ENCODE peak calls at places on chromosome 11, in five cellular contexts. D is kidney, K is tibial artery, F is astrocyte, U is pancreas. Y is an unnamed sample. For H3K36me3 and H3K9me3, the result is how much of the 10 kb centered on the place peaks cover.

GRCh38 chr11:101618691-101619090 is 34.9 kb upstream of the TRPC6 start:
- DNase-seq in U (no peak), K (no peak), D (no peak), F (peak), Y (no peak)

GRCh38 chr11:35235944-35236666 is 97.1 kb downstream of the CD44 start:
- DNase-seq in D (no peak), K (no peak), U (peak), F (peak), Y (peak)

GRCh38 chr11:68471360-68472340 is 11.1 kb downstream of the PPP6R3 start:
- DNase-seq in D (peak), F (peak), U (no peak), K (no peak), Y (no peak)

GRCh38 chr11:44687310-44687842 is 39.4 kb upstream of the TSPAN18 start:
- DNase-seq in F (no peak), U (no peak), K (no peak), D (no peak), Y (no peak)

GRCh38 chr11:130118636-130119387 is 40.8 kb upstream of the ST14 start:
- DNase-seq in U (no peak), K (no peak), F (no peak), D (no peak), Y (no peak)

GRCh38 chr11:118628432-118628831 is 21.0 kb downstream of the PHLDB1 start:
- DNase-seq in U (peak), K (no peak), F (no peak), D (no peak), Y (no peak)

GRCh38 chr11:25938952-25939351 is 393.0 kb upstream of the ANO3 start:
- DNase-seq in F (no peak), U (no peak), D (no peak), K (no peak), Y (no peak)

GRCh38 chr11:36601145-36601544 is 3.1 kb upstream of the RAG2 start:
- DNase-seq in U (no peak), K (no peak), F (no peak), D (no peak), Y (no peak)

GRCh38 chr11:104546486-104546885 is 351.8 kb downstream of the CASP12 start:
- DNase-seq in K (no peak), D (no peak), F (no peak), U (no peak), Y (no peak)

GRCh38 chr11:14149683-14150082 is 187.2 kb downstream of the SPON1 start:
- DNase-seq in D (no peak), F (no peak), K (no peak), U (no peak), Y (no peak)

GRCh38 chr11:36233226-36233625 is 56.0 kb downstream of the COMMD9 start:
- DNase-seq in U (no peak), D (no peak), K (no peak), F (peak), Y (peak)

GRCh38 chr11:26901162-26901561 is 92.8 kb upstream of the FIBIN start:
- DNase-seq in F (peak), U (no peak), K (peak), D (no peak), Y (no peak)

GRCh38 chr11:75430692-75431532 is 2.1 kb downstream of the KLHL35 start:
- DNase-seq in U (peak), D (no peak), F (no peak), K (no peak), Y (no peak)

GRCh38 chr11:22169833-22170232 is 23.1 kb upstream of the ANO5 start:
- DNase-seq in D (no peak), F (no peak), K (no peak), U (no peak), Y (no peak)

GRCh38 chr11:71435278-71435951 is 12.8 kb downstream of the DHCR7 start:
- DNase-seq in U (no peak), F (no peak), K (no peak), D (no peak), Y (no peak)

GRCh38 chr11:117226388-117227385 is 5.2 kb downstream of the PCSK7 start:
- DNase-seq in U (peak), K (no peak), F (no peak), D (peak), Y (no peak)

GRCh38 chr11:112834277-112834755 is 126.9 kb upstream of the NCAM1 start:
- DNase-seq in K (no peak), D (no peak), F (no peak), U (peak), Y (peak)

GRCh38 chr11:119728226-119728626 is 774 bp downstream of the NECTIN1 start:
- DNase-seq in K (no peak), U (peak), F (no peak), D (no peak), Y (peak)

GRCh38 chr11:118448294-118448693 is 12.0 kb downstream of the KMT2A start:
- DNase-seq in F (peak), K (no peak), U (no peak), D (no peak), Y (no peak)

GRCh38 chr11:102513869-102514268 is 16.7 kb downstream of the MMP7 start:
- DNase-seq in D (no peak), F (no peak), U (peak), K (peak), Y (peak)

GRCh38 chr11:128215238-128215882 is 372.0 kb downstream of the ETS1 start:
- DNase-seq in F (no peak), K (no peak), D (peak), U (no peak), Y (no peak)

GRCh38 chr11:108897071-108897481 is 232.2 kb downstream of the DDX10 start:
- DNase-seq in K (no peak), F (peak), D (no peak), U (no peak), Y (no peak)
- H3K36me3 ChIP-seq in K (under half), F (under half), D (under half), U (under half), Y (under half)

GRCh38 chr11:65915821-65916251 is 3.0 kb downstream of the C11orf68 start:
- DNase-seq in K (peak), F (peak), U (peak), D (peak), Y (peak)

GRCh38 chr11:65907878-65908277 is 7.7 kb upstream of the FOSL1 start:
- DNase-seq in F (no peak), U (no peak), K (no peak), D (no peak), Y (no peak)

GRCh38 chr11:65915101-65915820 is 3.6 kb downstream of the C11orf68 start:
- DNase-seq in K (peak), U (no peak), D (no peak), F (no peak), Y (peak)

GRCh38 chr11:65912840-65913239 is 6.0 kb downstream of the C11orf68 start:
- DNase-seq in U (no peak), K (no peak), D (no peak), F (peak), Y (peak)

DNA sequence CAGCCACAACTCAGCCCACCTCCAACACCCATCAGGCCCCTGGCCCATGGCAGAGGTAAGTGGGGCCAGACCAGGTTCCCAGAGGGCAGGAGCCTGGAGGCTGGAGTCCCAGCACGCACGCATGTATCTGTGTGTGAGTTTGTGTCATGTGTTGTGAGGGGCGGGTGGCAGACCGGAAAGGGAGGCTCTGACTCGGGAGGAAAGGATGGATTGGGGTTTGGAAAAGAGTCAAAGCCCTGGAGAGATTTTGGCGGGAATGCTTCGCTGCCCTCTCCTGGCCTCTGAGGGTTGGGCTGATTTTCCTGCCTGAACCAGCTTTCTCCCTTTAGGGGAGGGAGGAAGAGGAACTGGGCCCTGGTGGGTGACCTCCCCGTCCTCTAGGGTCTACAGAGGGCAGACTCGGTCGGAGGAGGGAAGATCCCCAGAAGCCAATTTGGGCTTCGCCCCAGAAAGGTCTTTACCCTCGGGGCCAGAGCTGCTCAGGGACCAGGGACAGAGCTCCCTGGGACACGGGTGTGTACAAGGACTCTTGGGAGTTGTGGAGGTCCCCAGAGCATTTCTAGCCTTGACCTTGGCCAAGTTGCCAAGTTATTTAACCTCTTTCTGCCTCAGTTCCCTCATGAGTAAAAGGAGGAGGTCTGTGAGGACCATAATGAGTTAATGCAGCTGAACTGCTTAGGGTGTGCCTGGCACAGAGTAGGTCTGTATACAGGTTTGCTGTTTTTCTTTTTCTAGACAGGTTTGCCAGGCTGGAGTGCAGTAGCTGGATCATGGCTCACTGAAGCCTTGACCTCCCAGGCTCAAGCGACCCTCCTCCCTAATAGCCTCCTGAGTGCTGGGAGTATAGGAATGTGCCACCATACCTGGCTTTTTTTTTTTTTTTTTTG is 6.9 kb downstream of the C11orf68 start:
- DNase-seq in U (no peak), D (peak), K (peak), F (peak), Y (peak)
- H3K4me3 ChIP-seq in U (no peak), D (no peak), K (no peak), F (no peak), Y (no peak)

DNA sequence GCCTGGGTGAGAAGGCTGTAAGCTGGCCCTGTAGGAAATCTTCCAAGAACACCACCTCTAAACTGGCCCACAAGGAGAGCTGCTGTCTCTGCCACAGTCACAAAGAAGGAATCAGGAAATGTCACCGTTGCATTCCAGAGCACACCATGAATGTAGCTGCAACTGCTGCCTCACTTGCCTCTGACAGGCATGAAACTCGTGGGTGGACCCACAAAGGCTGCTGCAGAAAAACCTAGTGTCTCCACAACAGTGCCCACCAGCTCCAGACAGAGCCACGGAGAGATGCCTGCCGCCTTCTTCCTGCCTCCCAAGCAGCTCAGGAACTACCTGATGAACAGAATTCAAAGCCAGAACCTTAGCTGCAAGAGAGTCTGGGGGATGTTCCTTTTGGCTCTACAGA is 10.5 kb downstream of the DNAJB13 start:
- DNase-seq in K (no peak), F (peak), U (no peak), D (peak), Y (no peak)
- H3K9me3 ChIP-seq in K (under half), F (under half), U (under half), D (under half), Y (under half)

GRCh38 chr11:73099512-73100266 is 42.4 kb downstream of the FCHSD2 start:
- DNase-seq in K (no peak), D (no peak), F (no peak), U (no peak), Y (no peak)
- H3K36me3 ChIP-seq in K (under half), D (under half), F (under half), U (under half), Y (under half)

DNA sequence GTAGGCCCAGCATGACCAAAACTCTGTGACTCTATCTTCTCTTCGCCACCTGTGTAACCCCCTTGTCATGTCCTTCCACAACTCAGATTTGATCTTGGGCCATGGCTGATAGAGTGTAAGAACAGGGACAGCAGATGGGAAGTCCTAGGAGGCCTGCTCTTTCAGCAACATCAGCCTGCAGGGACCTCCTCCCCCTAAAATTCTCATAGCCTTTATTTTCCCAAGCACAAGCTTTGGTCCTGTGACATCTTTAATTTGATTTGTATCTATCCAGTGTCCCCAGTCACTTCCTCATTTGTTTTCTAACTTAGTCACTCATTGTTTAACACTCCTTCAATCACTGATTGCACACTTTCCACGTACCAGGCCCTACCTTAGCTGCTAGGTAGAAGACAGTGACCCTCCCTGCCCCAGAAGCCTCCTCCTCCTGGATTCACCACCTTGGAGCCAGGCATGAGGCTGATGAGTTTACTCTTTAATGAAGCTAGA is 5.3 kb downstream of the UBQLN3 start:
- DNase-seq in F (no peak), U (no peak), D (no peak), K (no peak), Y (no peak)
- H3K4me3 ChIP-seq in F (no peak), U (no peak), D (no peak), K (no peak), Y (no peak)

DNA sequence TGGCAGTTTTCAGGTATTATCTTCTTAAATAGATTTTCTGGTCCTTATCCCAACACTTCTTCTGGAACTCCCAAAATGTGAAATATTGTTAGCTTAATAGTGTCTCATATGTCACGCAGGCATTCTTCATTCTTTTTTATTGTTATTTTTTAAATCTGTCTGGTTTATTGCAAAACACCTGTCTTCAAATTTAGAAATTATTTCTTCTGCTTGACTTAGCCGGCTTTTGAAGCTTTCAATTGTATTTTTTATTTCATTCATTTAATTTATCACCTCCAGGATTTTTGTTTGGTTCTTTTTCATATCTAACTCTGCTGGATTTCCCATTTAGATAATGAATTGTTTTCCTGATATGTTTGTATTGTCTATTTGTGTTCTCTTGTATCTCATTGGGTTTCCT is 49.9 kb downstream of the KCNQ1OT1 start:
- DNase-seq in K (no peak), F (no peak), D (no peak), U (no peak), Y (no peak)
- H3K9me3 ChIP-seq in K (under half), F (half or more), D (half or more), U (under half), Y (under half)

GRCh38 chr11:46051102-46051501 is 70.2 kb downstream of the PHF21A start:
- DNase-seq in U (no peak), K (no peak), D (no peak), F (no peak), Y (no peak)

GRCh38 chr11:46048198-46048597 is 73.1 kb downstream of the PHF21A start:
- DNase-seq in K (no peak), D (no peak), F (no peak), U (no peak), Y (no peak)

GRCh38 chr11:46050065-46050464 is 71.2 kb downstream of the PHF21A start:
- DNase-seq in F (peak), D (no peak), U (no peak), K (no peak), Y (peak)

GRCh38 chr11:46050652-46051051 is 70.6 kb downstream of the PHF21A start:
- DNase-seq in F (no peak), U (no peak), D (no peak), K (no peak), Y (no peak)

DNA sequence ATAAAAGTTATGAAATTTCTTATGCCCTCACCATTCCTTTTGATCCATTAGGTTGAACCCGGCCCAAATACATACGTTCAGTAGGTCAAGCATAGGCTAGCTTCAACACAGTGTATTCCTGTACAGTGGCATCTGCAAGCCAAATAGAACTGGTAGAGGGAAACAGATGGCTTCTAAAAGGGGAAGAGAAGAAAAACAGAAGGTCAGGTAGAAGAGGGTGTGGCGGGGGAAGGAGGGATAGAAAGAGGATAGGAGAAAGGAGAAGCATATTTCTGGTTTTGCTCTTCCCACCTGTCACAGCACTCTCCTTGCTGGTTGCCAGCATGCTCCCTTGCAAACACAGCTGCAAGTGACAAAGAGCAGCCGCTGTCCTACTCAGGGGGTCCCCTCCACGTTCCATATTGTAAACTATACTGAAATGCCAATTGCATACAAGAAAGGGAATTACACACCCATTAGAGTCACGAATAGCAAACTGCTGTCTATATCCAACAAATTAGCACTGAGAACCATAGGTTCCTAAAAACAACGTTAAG is 71.9 kb downstream of the PHF21A start:
- DNase-seq in U (no peak), K (no peak), D (no peak), F (no peak), Y (no peak)
- H3K36me3 ChIP-seq in U (under half), K (under half), D (under half), F (under half), Y (under half)

GRCh38 chr11:60457576-60457975 is 1.9 kb downstream of the MS4A1 start:
- DNase-seq in K (no peak), D (no peak), F (no peak), U (no peak), Y (no peak)
- H3K4me3 ChIP-seq in K (no peak), D (no peak), F (no peak), U (no peak), Y (no peak)

DNA sequence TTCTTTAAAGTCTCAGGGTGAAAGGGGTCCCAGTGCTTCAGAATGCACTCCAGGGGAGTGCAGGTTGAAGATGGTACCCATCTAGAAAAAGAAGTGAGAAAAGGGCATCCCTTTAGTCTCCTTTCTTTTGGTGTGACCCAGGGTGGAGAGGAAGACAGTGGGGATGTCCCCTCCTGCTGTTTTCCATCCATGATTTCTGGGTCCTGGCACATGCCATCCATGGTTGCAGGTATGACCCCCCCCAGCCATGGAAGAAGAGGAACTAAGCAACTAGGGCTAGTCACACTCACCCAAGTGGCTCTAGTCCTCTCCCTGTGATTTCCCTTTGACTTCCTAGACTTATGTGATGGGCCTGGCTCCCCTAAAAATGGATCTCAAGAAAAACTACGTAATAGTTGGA is 15.9 kb upstream of the EI24 start:
- DNase-seq in K (no peak), U (no peak), F (no peak), D (no peak), Y (no peak)
- H3K9me3 ChIP-seq in K (under half), U (under half), F (under half), D (under half), Y (under half)

DNA sequence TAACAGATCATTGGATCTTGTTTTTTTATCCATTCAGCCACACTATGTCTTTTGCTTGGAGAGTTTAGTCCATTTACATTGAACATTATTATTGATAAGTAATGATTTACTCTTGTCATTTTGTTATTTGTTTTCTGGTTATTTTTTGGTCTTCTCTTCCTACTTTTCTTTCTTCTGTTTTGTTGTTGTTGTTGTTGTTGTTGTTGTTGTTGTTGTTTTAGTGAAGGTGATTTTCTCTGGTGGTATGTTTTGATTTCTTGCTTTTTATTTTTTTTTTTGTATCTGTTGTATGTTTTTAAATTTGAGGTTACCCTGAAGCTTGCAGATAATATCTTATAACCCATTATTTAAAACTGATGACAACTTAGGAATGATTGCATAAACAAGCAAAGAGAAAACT is 28.6 kb downstream of the TAF1D start:
- DNase-seq in F (no peak), U (no peak), K (no peak), D (no peak), Y (no peak)
- H3K36me3 ChIP-seq in F (under half), U (under half), K (half or more), D (under half), Y (half or more)